ENCODE peak calls at places on chromosomes 13 and 19, in four cellular contexts. One of them, this sample, is unnamed.

GRCh38 chr13:44815507-44816074 is 173.7 kb downstream of the NUFIP1 start:
- DNase-seq in fibroblast of lung: peak; percentile 99
- DNase-seq in ascending aorta: no peak
- DNase-seq in AG10803: peak; percentile 98
- DNase-seq in this sample: peak; percentile 98

GRCh38 chr19:47707135-47707925 is 5.9 kb upstream of the EHD2 start:
- DNase-seq in ascending aorta: no peak
- DNase-seq in AG10803: peak; percentile 68
- DNase-seq in fibroblast of lung: peak; percentile 62
- DNase-seq in this sample: no peak

GRCh38 chr19:49301165-49301865 is 23.7 kb downstream of the SLC6A16 start:
- DNase-seq in AG10803: peak; percentile 39
- DNase-seq in fibroblast of lung: peak; percentile 43
- DNase-seq in ascending aorta: no peak
- DNase-seq in this sample: peak; percentile 4

GRCh38 chr19:38039966-38040365 is 133.0 kb downstream of the SIPA1L3 start:
- DNase-seq in AG10803: peak; percentile 88
- DNase-seq in fibroblast of lung: peak; percentile 95
- DNase-seq in ascending aorta: no peak
- DNase-seq in this sample: no peak

GRCh38 chr19:47157455-47158321 is 27.1 kb downstream of the SAE1 start:
- DNase-seq in fibroblast of lung: peak; percentile 93
- DNase-seq in AG10803: peak; percentile 81
- DNase-seq in ascending aorta: no peak
- DNase-seq in this sample: peak; percentile 77

GRCh38 chr13:113369189-113369588 is 5.3 kb upstream of the GRTP1 start:
- DNase-seq in ascending aorta: no peak
- DNase-seq in AG10803: no peak
- DNase-seq in fibroblast of lung: no peak
- DNase-seq in this sample: no peak

GRCh38 chr13:51328488-51328887 is 11.0 kb upstream of the SERPINE3 start:
- DNase-seq in fibroblast of lung: no peak
- DNase-seq in AG10803: no peak
- DNase-seq in ascending aorta: no peak
- DNase-seq in this sample: peak; percentile 96

GRCh38 chr13:58869566-58869965 is 1238.0 kb downstream of the PCDH17 start:
- DNase-seq in ascending aorta: no peak
- DNase-seq in fibroblast of lung: no peak
- DNase-seq in AG10803: no peak
- DNase-seq in this sample: no peak

GRCh38 chr13:51801631-51802099 is 2.3 kb downstream of the DHRS12 start:
- DNase-seq in AG10803: peak; percentile 29
- DNase-seq in fibroblast of lung: no peak
- DNase-seq in ascending aorta: no peak
- DNase-seq in this sample: no peak

GRCh38 chr19:45716314-45717130 is 14.2 kb downstream of the FBXO46 start:
- DNase-seq in fibroblast of lung: no peak
- DNase-seq in ascending aorta: no peak
- DNase-seq in AG10803: peak; percentile 31
- DNase-seq in this sample: no peak

GRCh38 chr19:7773841-7774240 is 10.8 kb downstream of the CLEC4M start:
- DNase-seq in fibroblast of lung: no peak
- DNase-seq in ascending aorta: no peak
- DNase-seq in AG10803: no peak
- DNase-seq in this sample: no peak

GRCh38 chr13:73440296-73440895 is 381.6 kb downstream of the KLF5 start:
- DNase-seq in AG10803: no peak
- DNase-seq in ascending aorta: no peak
- DNase-seq in fibroblast of lung: no peak
- DNase-seq in this sample: no peak

GRCh38 chr19:280541-281007 is 10.6 kb downstream of the PLPP2 start:
- DNase-seq in fibroblast of lung: no peak
- DNase-seq in AG10803: no peak
- DNase-seq in ascending aorta: no peak
- DNase-seq in this sample: no peak

GRCh38 chr19:39093761-39094160 is 9.6 kb downstream of the ACP7 start:
- DNase-seq in fibroblast of lung: peak; percentile 59
- DNase-seq in AG10803: peak; percentile 67
- DNase-seq in ascending aorta: no peak
- DNase-seq in this sample: no peak

GRCh38 chr13:110872768-110873638 is 41.9 kb downstream of the ANKRD10 start:
- DNase-seq in fibroblast of lung: no peak
- DNase-seq in AG10803: no peak
- DNase-seq in ascending aorta: no peak
- DNase-seq in this sample: no peak

GRCh38 chr19:39599116-39599515 is 3.2 kb upstream of the LGALS13 start:
- DNase-seq in fibroblast of lung: peak; percentile 16
- DNase-seq in ascending aorta: no peak
- DNase-seq in AG10803: peak; percentile 8
- DNase-seq in this sample: no peak

GRCh38 chr19:28234637-28235036 is 978.3 kb downstream of the UQCRFS1 start:
- DNase-seq in ascending aorta: no peak
- DNase-seq in AG10803: peak; percentile 42
- DNase-seq in fibroblast of lung: peak; percentile 78
- DNase-seq in this sample: peak; percentile 55

GRCh38 chr19:30788105-30788765 is 416.1 kb downstream of the ZNF536 start:
- DNase-seq in AG10803: no peak
- DNase-seq in ascending aorta: no peak
- DNase-seq in fibroblast of lung: no peak
- DNase-seq in this sample: no peak

GRCh38 chr13:109610517-109610916 is 175.9 kb downstream of the IRS2 start:
- DNase-seq in fibroblast of lung: no peak
- DNase-seq in AG10803: no peak
- DNase-seq in ascending aorta: no peak
- DNase-seq in this sample: no peak

GRCh38 chr13:31945202-31945978 is 86.2 kb upstream of the FRY start:
- DNase-seq in ascending aorta: peak; percentile 23
- DNase-seq in fibroblast of lung: peak; percentile 74
- DNase-seq in AG10803: peak; percentile 96
- DNase-seq in this sample: peak; percentile 52

GRCh38 chr13:106187501-106187900 is 348.0 kb downstream of the EFNB2 start:
- DNase-seq in ascending aorta: no peak
- DNase-seq in AG10803: no peak
- DNase-seq in fibroblast of lung: no peak
- DNase-seq in this sample: no peak

GRCh38 chr13:113216165-113217056 is 7.0 kb downstream of the CUL4A start:
- DNase-seq in AG10803: peak; percentile 62
- DNase-seq in fibroblast of lung: peak; percentile 84
- DNase-seq in ascending aorta: no peak
- DNase-seq in this sample: peak; percentile 40

GRCh38 chr19:45352914-45353796 is 12.6 kb downstream of the KLC3 start:
- DNase-seq in fibroblast of lung: no peak
- DNase-seq in ascending aorta: no peak
- DNase-seq in AG10803: no peak
- DNase-seq in this sample: no peak

GRCh38 chr13:113897161-113897560 is 33.3 kb upstream of the GAS6 start:
- DNase-seq in AG10803: peak; percentile 100
- DNase-seq in fibroblast of lung: peak; percentile 99
- DNase-seq in ascending aorta: no peak
- DNase-seq in this sample: peak; percentile 57

GRCh38 chr19:51339687-51340656 is 2.0 kb downstream of the VSIG10L start:
- DNase-seq in AG10803: peak; percentile 97
- DNase-seq in ascending aorta: peak; percentile 98
- DNase-seq in fibroblast of lung: peak; percentile 94
- DNase-seq in this sample: peak; percentile 81

GRCh38 chr19:51339313-51339686 is 2.6 kb downstream of the VSIG10L start:
- DNase-seq in ascending aorta: no peak
- DNase-seq in fibroblast of lung: no peak
- DNase-seq in AG10803: no peak
- DNase-seq in this sample: no peak

GRCh38 chr19:51342631-51343569 is 961 bp upstream of the VSIG10L start:
- DNase-seq in fibroblast of lung: no peak
- DNase-seq in ascending aorta: no peak
- DNase-seq in AG10803: no peak
- DNase-seq in this sample: no peak

GRCh38 chr19:51341976-51342580 is at the start of gene VSIG10L:
- DNase-seq in AG10803: no peak
- DNase-seq in ascending aorta: no peak
- DNase-seq in fibroblast of lung: no peak
- DNase-seq in this sample: no peak

GRCh38 chr19:51341066-51341465 is 873 bp downstream of the VSIG10L start:
- DNase-seq in ascending aorta: no peak
- DNase-seq in fibroblast of lung: no peak
- DNase-seq in AG10803: no peak
- DNase-seq in this sample: no peak
- H3K4me3 ChIP-seq in ascending aorta: no peak overlapping the region
- H3K4me3 ChIP-seq in fibroblast of lung: no peak overlapping the region
- H3K4me3 ChIP-seq in AG10803: no peak overlapping the region
- H3K4me3 ChIP-seq in this sample: no peak overlapping the region

GRCh38 chr19:42411581-42412178 is 15.5 kb downstream of the LIPE start:
- DNase-seq in fibroblast of lung: no peak
- DNase-seq in ascending aorta: no peak
- DNase-seq in AG10803: no peak
- DNase-seq in this sample: no peak

GRCh38 chr19:42410371-42410770 is 16.8 kb downstream of the LIPE start:
- DNase-seq in AG10803: no peak
- DNase-seq in fibroblast of lung: no peak
- DNase-seq in ascending aorta: no peak
- DNase-seq in this sample: no peak

GRCh38 chr19:42407816-42408175 is 17.7 kb upstream of the CNFN start:
- DNase-seq in AG10803: no peak
- DNase-seq in ascending aorta: no peak
- DNase-seq in fibroblast of lung: no peak
- DNase-seq in this sample: no peak

GRCh38 chr19:42407085-42407815 is 17.2 kb upstream of the CNFN start:
- DNase-seq in ascending aorta: no peak
- DNase-seq in fibroblast of lung: no peak
- DNase-seq in AG10803: no peak
- DNase-seq in this sample: no peak

DNA sequence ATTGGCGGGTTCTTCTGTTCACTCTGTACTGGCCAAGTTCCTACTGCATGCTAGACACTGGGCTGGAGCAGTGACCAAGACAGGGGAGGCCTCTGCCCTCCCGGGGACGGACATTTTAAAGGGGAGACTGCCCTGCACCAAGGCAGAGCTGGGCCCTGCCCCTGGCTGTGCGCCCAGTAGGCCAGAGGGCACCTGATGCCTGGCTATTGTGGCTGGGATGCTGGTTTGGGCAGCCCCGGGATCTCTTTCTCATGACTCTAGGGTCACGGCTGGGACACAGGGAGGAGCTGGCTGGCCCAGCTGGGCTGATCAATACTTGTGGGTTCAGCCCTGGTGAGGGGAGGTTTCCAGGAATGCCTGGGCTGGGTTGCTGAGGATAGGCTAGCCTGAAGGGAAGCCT is 17.7 kb downstream of the LIPE start:
- DNase-seq in fibroblast of lung: no peak
- DNase-seq in ascending aorta: no peak
- DNase-seq in AG10803: no peak
- DNase-seq in this sample: no peak
- H3K4me3 ChIP-seq in fibroblast of lung: no peak overlapping the region
- H3K4me3 ChIP-seq in ascending aorta: no peak overlapping the region
- H3K4me3 ChIP-seq in AG10803: no peak overlapping the region
- H3K4me3 ChIP-seq in this sample: peak overlapping the region; percentile 28

GRCh38 chr13:99986751-99987150 is 5.2 kb downstream of the ZIC2 start:
- DNase-seq in ascending aorta: no peak
- DNase-seq in AG10803: no peak
- DNase-seq in fibroblast of lung: no peak
- DNase-seq in this sample: no peak
- H3K4me3 ChIP-seq in ascending aorta: no peak overlapping the region
- H3K4me3 ChIP-seq in AG10803: no peak overlapping the region
- H3K4me3 ChIP-seq in fibroblast of lung: no peak overlapping the region
- H3K4me3 ChIP-seq in this sample: no peak overlapping the region

GRCh38 chr19:18793144-18794028 is 2.3 kb upstream of the COMP start:
- DNase-seq in AG10803: no peak
- DNase-seq in ascending aorta: no peak
- DNase-seq in fibroblast of lung: no peak
- DNase-seq in this sample: no peak
- H3K4me3 ChIP-seq in AG10803: no peak overlapping the region
- H3K4me3 ChIP-seq in ascending aorta: no peak overlapping the region
- H3K4me3 ChIP-seq in fibroblast of lung: no peak overlapping the region
- H3K4me3 ChIP-seq in this sample: no peak overlapping the region

DNA sequence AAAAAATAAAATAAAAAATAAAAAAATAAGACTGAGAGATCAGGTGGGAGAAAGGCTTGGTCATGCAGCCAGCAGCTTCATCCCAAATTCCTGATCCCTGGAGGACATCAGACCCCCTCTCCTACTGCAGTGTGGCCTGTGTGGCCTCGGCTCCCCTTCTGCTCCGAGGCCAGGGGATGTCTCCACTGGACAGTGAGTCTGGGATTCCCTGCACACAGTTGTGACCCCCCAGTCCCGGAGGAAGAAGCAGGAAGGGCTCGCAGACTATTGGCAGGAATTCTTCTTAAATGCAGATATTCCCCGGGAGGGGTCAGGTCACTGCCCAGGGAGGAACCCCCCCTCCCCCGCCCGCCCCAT is 41.9 kb downstream of the ZNF627 start:
- DNase-seq in AG10803: no peak
- DNase-seq in ascending aorta: no peak
- DNase-seq in fibroblast of lung: no peak
- DNase-seq in this sample: no peak
- H3K4me3 ChIP-seq in AG10803: no peak overlapping the region
- H3K4me3 ChIP-seq in ascending aorta: peak overlapping the region; percentile 70
- H3K4me3 ChIP-seq in fibroblast of lung: peak overlapping the region; percentile 80
- H3K4me3 ChIP-seq in this sample: peak overlapping the region; percentile 78

DNA sequence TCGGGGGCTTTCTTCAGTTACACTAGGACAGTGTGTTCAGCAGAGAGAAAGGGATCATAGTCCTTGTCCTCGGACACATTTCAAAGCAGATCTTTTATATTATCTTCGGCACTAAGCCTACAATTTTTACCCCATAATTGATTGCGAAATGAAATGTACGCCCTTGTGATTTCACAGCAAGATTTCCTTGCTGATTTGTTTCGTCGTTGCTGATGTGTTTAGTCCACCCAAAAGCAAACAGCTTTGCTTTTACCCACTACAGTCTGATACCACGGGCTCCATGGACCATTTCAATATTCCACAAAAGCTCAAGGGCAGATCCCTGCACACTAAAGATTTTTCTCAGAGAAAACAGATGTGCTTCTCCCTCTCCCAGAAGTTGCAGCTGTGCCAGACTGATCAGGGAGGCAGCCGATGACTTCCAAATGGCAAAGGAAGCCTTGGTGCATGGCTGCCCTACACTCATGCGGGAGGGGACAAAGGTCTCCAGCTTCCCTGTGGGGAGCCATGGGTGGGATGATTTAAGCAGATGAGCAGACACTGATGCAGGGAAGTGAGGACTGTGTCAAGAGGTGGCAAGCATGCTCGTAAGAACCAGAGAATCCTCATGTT is 81.2 kb downstream of the STK24 start:
- DNase-seq in fibroblast of lung: no peak
- DNase-seq in ascending aorta: no peak
- DNase-seq in AG10803: peak; percentile 48
- DNase-seq in this sample: no peak
- H3K4me3 ChIP-seq in fibroblast of lung: peak overlapping the region; percentile 27
- H3K4me3 ChIP-seq in ascending aorta: no peak overlapping the region
- H3K4me3 ChIP-seq in AG10803: peak overlapping the region; percentile 22
- H3K4me3 ChIP-seq in this sample: no peak overlapping the region